ENCODE peak calls at places on chromosomes 7 and 10, in nine cellular contexts. V is NCI-H1105 treated with DMSO at 0.1 percent for 48 hours; J is iPS-NIHi11; N is Karpas-422; B is NCI-H460; R is WTC11; G is stimulated activated CD4-positive, alpha-beta T cell treated with anti-CD3 and anti-CD28 coated beads, Interleukin-12 subunit alpha, Interleukin-12 subunit beta, amount 100 ng/mL, for 4 hours; I is neuronal stem cell; E is effector CD8-positive, alpha-beta T cell. O is an unnamed sample.

GRCh38 chr10:88270871-88271713 is 312.0 kb downstream of the RNLS start:
- DNase-seq in V (no peak), J (no peak), N (no peak), B (no peak), R (no peak), G (no peak), I (no peak), E (no peak), O (no peak)

GRCh38 chr10:31929260-31929985 is 792 bp upstream of the ARHGAP12 start:
- DNase-seq in V (peak), J (peak), N (peak), B (no peak), R (peak), G (peak), I (peak), E (peak), O (peak)

GRCh38 chr7:149845257-149845980 is 7.2 kb downstream of the ZNF862 start:
- DNase-seq in V (no peak), J (no peak), N (no peak), B (no peak), R (no peak), G (no peak), I (no peak), E (no peak), O (no peak)

GRCh38 chr10:27190508-27190907 is 35.4 kb downstream of the MASTL start:
- DNase-seq in V (no peak), J (no peak), N (no peak), B (no peak), R (no peak), G (no peak), I (no peak), E (no peak), O (no peak)

GRCh38 chr10:122331100-122331499 is 43.4 kb upstream of the PLEKHA1 start:
- DNase-seq in V (no peak), J (no peak), N (no peak), B (no peak), R (no peak), G (no peak), I (no peak), E (no peak), O (peak)

GRCh38 chr10:73899401-73899780 is 11.5 kb upstream of the PLAU start:
- DNase-seq in V (no peak), J (no peak), N (no peak), B (no peak), R (no peak), G (no peak), I (no peak), E (no peak), O (no peak)

GRCh38 chr10:79104264-79104954 is 35.6 kb downstream of the ZMIZ1 start:
- DNase-seq in V (no peak), J (no peak), N (no peak), B (no peak), R (no peak), G (no peak), I (no peak), E (no peak), O (no peak)

GRCh38 chr10:102770792-102771191 is 27.0 kb downstream of the WBP1L start:
- DNase-seq in V (no peak), J (no peak), N (no peak), B (no peak), R (no peak), G (no peak), I (no peak), E (no peak), O (no peak)

GRCh38 chr7:53245721-53246120 is 210.3 kb downstream of the POM121L12 start:
- DNase-seq in V (no peak), J (no peak), N (no peak), B (no peak), R (no peak), G (no peak), I (no peak), E (no peak), O (no peak)

GRCh38 chr10:106947643-106948042 is 216.9 kb downstream of the SORCS1 start:
- DNase-seq in V (no peak), J (no peak), N (no peak), B (no peak), R (no peak), G (no peak), I (no peak), E (no peak), O (no peak)

GRCh38 chr10:58180633-58181032 is 87.1 kb downstream of the IPMK start:
- DNase-seq in V (no peak), J (no peak), N (no peak), B (no peak), R (no peak), G (no peak), I (no peak), E (no peak), O (no peak)

GRCh38 chr10:78905015-78905939 is 163.5 kb upstream of the ZMIZ1 start:
- DNase-seq in V (no peak), J (no peak), N (no peak), B (no peak), R (no peak), G (no peak), I (no peak), E (no peak), O (peak)

GRCh38 chr7:1767524-1767923 is 97.4 kb downstream of the ELFN1 start:
- DNase-seq in V (no peak), J (peak), N (peak), B (no peak), R (peak), G (no peak), I (no peak), E (no peak), O (no peak)

GRCh38 chr10:48377751-48378585 is 71.5 kb downstream of the MAPK8 start:
- DNase-seq in V (no peak), J (no peak), N (no peak), B (no peak), R (no peak), G (no peak), I (no peak), E (no peak), O (no peak)

GRCh38 chr10:117681104-117681503 is 138.6 kb downstream of the EMX2 start:
- DNase-seq in V (no peak), J (no peak), N (no peak), B (no peak), R (no peak), G (no peak), I (no peak), E (no peak), O (peak)

GRCh38 chr10:73406863-73407262 is 7.0 kb downstream of the ANXA7 start:
- DNase-seq in V (no peak), J (no peak), N (no peak), B (no peak), R (no peak), G (no peak), I (no peak), E (no peak), O (no peak)

GRCh38 chr10:102133373-102134195 is 744 bp downstream of the PPRC1 start:
- DNase-seq in V (peak), J (peak), N (peak), B (no peak), R (peak), G (peak), I (peak), E (peak), O (peak)

GRCh38 chr10:115989621-115990020 is 283.4 kb downstream of the GFRA1 start:
- DNase-seq in V (no peak), J (no peak), N (no peak), B (no peak), R (no peak), G (no peak), I (no peak), E (no peak), O (no peak)

GRCh38 chr10:74841265-74841973 is 15.0 kb downstream of the KAT6B start:
- DNase-seq in V (no peak), J (no peak), N (no peak), B (no peak), R (no peak), G (no peak), I (no peak), E (no peak), O (no peak)

GRCh38 chr7:54869513-54869912 is 110.5 kb upstream of the SEC61G start:
- DNase-seq in V (no peak), J (no peak), N (no peak), B (no peak), R (no peak), G (no peak), I (no peak), E (no peak), O (no peak)

GRCh38 chr7:55537458-55537825 is 34.9 kb downstream of the VOPP1 start:
- DNase-seq in V (no peak), J (no peak), N (no peak), B (no peak), R (no peak), G (no peak), I (no peak), E (no peak), O (no peak)

GRCh38 chr10:122050811-122051210 is 61.8 kb downstream of the TACC2 start:
- DNase-seq in V (no peak), J (no peak), N (no peak), B (no peak), R (no peak), G (no peak), I (no peak), E (no peak), O (no peak)